ENCODE peak calls at places on chromosome 18, in ten cellular contexts. X is mammary epithelial cell, U is bronchial epithelial cell, P is left ventricle myocardium inferior, J is ascending aorta, G is SK-N-SH, C is lower leg skin, F is BJ, A is dorsolateral prefrontal cortex, H is esophagus squamous epithelium. R is an unnamed sample.

GRCh38 chr18:42458226-42458625 is 503.2 kb downstream of the PIK3C3 start:
- DNase-seq in X (no peak), U (no peak), P (no peak), J (no peak), G (no peak), C (no peak), F (no peak), A (no peak), H (no peak), R (no peak)

GRCh38 chr18:3402962-3403585 is 46.9 kb upstream of the TGIF1 start:
- DNase-seq in X (peak; percentile 42), U (peak; percentile 56), P (no peak), J (no peak), G (peak; percentile 28), C (no peak), F (no peak), A (no peak), H (no peak), R (no peak)

GRCh38 chr18:55097406-55098170 is 138.3 kb upstream of the CCDC68 start:
- DNase-seq in X (no peak), U (no peak), P (no peak), J (no peak), G (no peak), C (peak; percentile 35), F (no peak), A (no peak), H (no peak), R (no peak)

GRCh38 chr18:49359732-49360444 is 100.6 kb downstream of the DYM start:
- DNase-seq in X (peak; percentile 26), U (peak; percentile 47), P (no peak), J (no peak), G (no peak), C (no peak), F (peak; percentile 71), A (no peak), H (no peak), R (peak; percentile 73)

GRCh38 chr18:7878265-7879173 is 311.4 kb downstream of the PTPRM start:
- DNase-seq in X (no peak), U (peak; percentile 95), P (no peak), J (no peak), G (no peak), C (no peak), F (no peak), A (no peak), H (no peak), R (no peak)

GRCh38 chr18:23712445-23712844 is 23.2 kb downstream of the LAMA3 start:
- DNase-seq in X (no peak), U (peak; percentile 38), P (no peak), J (no peak), G (no peak), C (no peak), F (no peak), A (no peak), H (no peak), R (no peak)

GRCh38 chr18:36410346-36410745 is 112.8 kb downstream of the FHOD3 start:
- DNase-seq in X (no peak), U (peak; percentile 67), P (no peak), J (no peak), G (no peak), C (no peak), F (no peak), A (no peak), H (no peak), R (no peak)

GRCh38 chr18:227374-227773 is 40.5 kb downstream of the THOC1 start:
- DNase-seq in X (no peak), U (no peak), P (no peak), J (no peak), G (no peak), C (no peak), F (no peak), A (no peak), H (no peak), R (no peak)

GRCh38 chr18:3283253-3283863 is 21.4 kb downstream of the MYL12B start:
- DNase-seq in X (no peak), U (no peak), P (no peak), J (no peak), G (no peak), C (no peak), F (no peak), A (no peak), H (no peak), R (no peak)

GRCh38 chr18:58393295-58393694 is 235.6 kb downstream of the ALPK2 start:
- DNase-seq in X (no peak), U (no peak), P (no peak), J (no peak), G (no peak), C (no peak), F (no peak), A (no peak), H (no peak), R (no peak)

GRCh38 chr18:54713386-54713785 is 114.9 kb upstream of the RAB27B start:
- DNase-seq in X (no peak), U (no peak), P (no peak), J (no peak), G (no peak), C (no peak), F (no peak), A (no peak), H (no peak), R (no peak)

GRCh38 chr18:76640438-76640837 is 145.4 kb upstream of the ZNF516 start:
- DNase-seq in X (no peak), U (no peak), P (no peak), J (no peak), G (no peak), C (no peak), F (no peak), A (no peak), H (no peak), R (no peak)

GRCh38 chr18:48136544-48137353 is 206.3 kb upstream of the SMAD2 start:
- DNase-seq in X (no peak), U (no peak), P (no peak), J (no peak), G (peak; percentile 86), C (no peak), F (no peak), A (no peak), H (no peak), R (no peak)

GRCh38 chr18:8747440-8747937 is 42.1 kb downstream of the MTCL1 start:
- DNase-seq in X (no peak), U (peak; percentile 62), P (no peak), J (no peak), G (no peak), C (no peak), F (peak; percentile 84), A (no peak), H (no peak), R (peak; percentile 88)

GRCh38 chr18:58105908-58106673 is 62.1 kb downstream of the NEDD4L start:
- DNase-seq in X (no peak), U (no peak), P (no peak), J (no peak), G (peak; percentile 52), C (no peak), F (no peak), A (no peak), H (no peak), R (no peak)

GRCh38 chr18:55856191-55856590 is 268.2 kb upstream of the TCF4 start:
- DNase-seq in X (peak; percentile 95), U (peak; percentile 99), P (no peak), J (no peak), G (no peak), C (no peak), F (peak; percentile 77), A (no peak), H (no peak), R (peak; percentile 63)

GRCh38 chr18:33755918-33756590 is 178.0 kb downstream of the ASXL3 start:
- DNase-seq in X (peak; percentile 79), U (peak; percentile 96), P (no peak), J (no peak), G (no peak), C (no peak), F (peak; percentile 47), A (peak; percentile 46), H (no peak), R (peak; percentile 69)
- TF ChIP-seq CTCF in X (no peak), U (no peak), P (no peak), J (no peak), G (no peak), C (no peak), F (no peak), A (no peak), H (no peak), R (no peak)

DNA sequence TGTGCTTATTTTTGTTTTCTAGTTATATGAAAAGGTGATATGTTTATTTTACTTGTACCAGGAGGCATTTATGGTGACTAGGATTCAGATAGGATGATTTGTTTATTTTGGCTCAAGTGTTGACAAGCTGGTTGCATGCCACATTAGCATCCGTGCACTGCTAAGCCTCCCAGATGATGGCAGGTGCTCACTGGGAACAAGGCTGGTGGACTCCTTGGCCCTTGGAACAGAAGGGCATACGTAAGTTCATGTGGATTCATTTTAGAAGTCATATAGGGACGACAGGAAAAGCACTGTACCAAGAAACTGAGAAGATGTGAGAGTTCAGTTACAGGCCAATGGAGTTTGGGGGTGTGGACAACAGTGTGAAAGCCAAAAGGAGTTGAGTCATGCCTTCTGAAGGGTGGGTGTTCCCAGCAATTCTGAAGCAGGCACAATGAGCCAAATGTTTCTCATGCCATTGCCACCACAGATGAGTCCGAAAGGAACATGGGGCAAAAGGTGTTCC is 166.2 kb downstream of the PHLPP1 start:
- DNase-seq in X (peak; percentile 92), U (peak; percentile 91), P (no peak), J (no peak), G (no peak), C (peak; percentile 32), F (peak; percentile 85), A (no peak), H (no peak), R (peak; percentile 72)
- H3K4me3 ChIP-seq in X (no peak overlapping the region), U (no peak overlapping the region), P (no peak overlapping the region), J (no peak overlapping the region), G (no peak overlapping the region), C (no peak overlapping the region), F (no peak overlapping the region), A (no peak overlapping the region), H (no peak overlapping the region), R (no peak overlapping the region)

DNA sequence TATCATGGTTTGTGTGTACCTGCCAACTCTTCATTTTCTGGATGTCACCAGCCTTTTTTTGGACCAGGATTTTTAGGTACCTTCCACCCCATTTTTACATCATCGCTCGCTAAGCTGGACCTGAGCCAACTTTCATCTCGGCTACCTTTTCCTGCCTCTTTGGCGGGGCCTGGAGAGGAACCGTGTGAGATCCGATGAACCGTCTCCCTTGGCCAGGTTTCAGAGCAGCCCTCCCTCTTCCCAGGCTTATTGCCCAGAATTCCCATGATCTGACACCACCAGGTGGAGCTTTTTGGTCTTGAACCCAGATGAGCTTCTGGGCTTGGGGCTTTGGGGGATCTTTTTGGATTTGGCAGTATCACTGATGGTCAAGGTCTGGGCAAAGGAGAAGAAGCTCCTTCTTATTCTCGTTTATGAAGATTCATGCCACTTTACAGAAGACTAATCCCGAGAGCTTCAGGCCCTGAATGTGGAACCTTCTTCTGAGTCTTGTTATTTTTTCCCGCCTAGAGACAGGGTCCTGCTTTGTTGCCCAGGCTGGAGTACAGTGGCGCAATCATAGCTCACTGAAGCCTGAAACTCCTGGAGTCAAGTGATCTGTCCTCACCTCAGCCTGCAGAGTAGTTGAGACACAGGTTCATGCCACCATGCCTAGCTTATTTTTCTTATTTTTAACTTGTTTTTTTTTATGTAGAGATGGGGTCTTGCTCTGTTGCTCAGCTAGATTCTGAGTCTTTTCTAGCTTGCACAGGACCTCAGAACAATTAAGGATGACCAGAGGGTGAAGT is 50.4 kb downstream of the GATA6 start:
- DNase-seq in X (no peak), U (no peak), P (no peak), J (no peak), G (no peak), C (no peak), F (no peak), A (no peak), H (no peak), R (no peak)
- TF ChIP-seq CTCF in X (peak; percentile 20), U (no peak), P (peak; percentile 28), J (no peak), G (no peak), C (no peak), F (no peak), A (no peak), H (no peak), R (no peak)

GRCh38 chr18:11982981-11983380 is 1.7 kb downstream of the IMPA2 start:
- DNase-seq in X (no peak), U (no peak), P (no peak), J (no peak), G (no peak), C (no peak), F (no peak), A (no peak), H (no peak), R (no peak)
- H3K4me3 ChIP-seq in X (no peak overlapping the region), U (no peak overlapping the region), P (peak overlapping the region; percentile 97), J (no peak overlapping the region), G (no peak overlapping the region), C (no peak overlapping the region), F (no peak overlapping the region), A (no peak overlapping the region), H (peak overlapping the region; percentile 93), R (no peak overlapping the region)

R was measured in AG04450.